ENCODE peak calls at places on chromosomes 4 and X, in four cellular contexts. Z is gastrocnemius medialis, B is heart left ventricle, G is body of pancreas. R is an unnamed sample.

GRCh38 chr4:177097291-177097690 is 212.4 kb upstream of the NEIL3 start:
- DNase-seq in Z (no peak), B (no peak), G (no peak), R (no peak)

GRCh38 chr4:78155616-78156105 is 98.5 kb downstream of the FRAS1 start:
- DNase-seq in Z (no peak), B (no peak), G (no peak), R (no peak)

GRCh38 chr4:153233761-153234371 is 29.6 kb downstream of the TRIM2 start:
- DNase-seq in Z (no peak), B (no peak), G (peak; percentile 42), R (peak; percentile 59)

GRCh38 chr4:45131020-45131419 is 404.7 kb upstream of the GNPDA2 start:
- DNase-seq in Z (no peak), B (no peak), G (no peak), R (no peak)

GRCh38 chr4:67549123-67549522 is 3.8 kb upstream of the CENPC start:
- DNase-seq in Z (no peak), B (no peak), G (no peak), R (no peak)

GRCh38 chr4:182513534-182514291 is 270.5 kb downstream of the TENM3 start:
- DNase-seq in Z (no peak), B (no peak), G (no peak), R (no peak)

GRCh38 chr4:29805245-29805644 is 914.9 kb upstream of the PCDH7 start:
- DNase-seq in Z (no peak), B (no peak), G (no peak), R (no peak)

GRCh38 chrX:110399497-110399896 is 40.8 kb downstream of the RTL9 start:
- DNase-seq in Z (no peak), B (no peak), G (no peak), R (no peak)

GRCh38 chr4:42733380-42733779 is 76.5 kb upstream of the ATP8A1 start:
- DNase-seq in Z (no peak), B (no peak), G (no peak), R (no peak)

GRCh38 chr4:82515705-82516104 is 46.1 kb downstream of the TMEM150C start:
- DNase-seq in Z (no peak), B (no peak), G (peak; percentile 34), R (peak; percentile 23)

GRCh38 chr4:77044458-77045124 is 31.2 kb downstream of the CCNI start:
- DNase-seq in Z (no peak), B (no peak), G (no peak), R (no peak)

GRCh38 chrX:108735680-108736508 is 469 bp downstream of the IRS4 start:
- DNase-seq in Z (no peak), B (no peak), G (no peak), R (no peak)

GRCh38 chr4:80186666-80187065 is 10.6 kb upstream of the PRDM8 start:
- DNase-seq in Z (no peak), B (no peak), G (no peak), R (no peak)

GRCh38 chr4:63788271-63788670 is 621.0 kb downstream of the TECRL start:
- DNase-seq in Z (no peak), B (no peak), G (no peak), R (no peak)

GRCh38 chr4:8920289-8920965 is 48.8 kb upstream of the HMX1 start:
- DNase-seq in Z (no peak), B (no peak), G (peak; percentile 7), R (peak; percentile 7)

GRCh38 chr4:169307581-169307980 is 36.8 kb upstream of the SH3RF1 start:
- DNase-seq in Z (no peak), B (no peak), G (no peak), R (no peak)

GRCh38 chr4:6991771-6992557 is 51.2 kb upstream of the TADA2B start:
- DNase-seq in Z (no peak), B (no peak), G (peak; percentile 62), R (peak; percentile 65)

GRCh38 chr4:166594326-166594946 is 639.9 kb downstream of the SPOCK3 start:
- DNase-seq in Z (no peak), B (no peak), G (peak; percentile 53), R (no peak)

GRCh38 chr4:38980903-38981676 is 51.1 kb downstream of the TMEM156 start:
- DNase-seq in Z (no peak), B (no peak), G (no peak), R (no peak)

GRCh38 chr4:84814100-84814750 is 152.3 kb downstream of the WDFY3 start:
- DNase-seq in Z (peak; percentile 61), B (no peak), G (peak; percentile 59), R (peak; percentile 47)

GRCh38 chrX:40111868-40112267 is 14.1 kb upstream of the BCOR start:
- DNase-seq in Z (no peak), B (no peak), G (no peak), R (no peak)

GRCh38 chrX:9663216-9663615 is 102.4 kb downstream of the GPR143 start:
- DNase-seq in Z (no peak), B (no peak), G (no peak), R (no peak)

GRCh38 chrX:11867610-11868345 is 109.7 kb downstream of the MSL3 start:
- DNase-seq in Z (no peak), B (no peak), G (no peak), R (no peak)

GRCh38 chr4:65561164-65561563 is 109.1 kb downstream of the EPHA5 start:
- DNase-seq in Z (no peak), B (no peak), G (no peak), R (no peak)

GRCh38 chr4:97367878-97368277 is 775.4 kb downstream of the STPG2 start:
- DNase-seq in Z (no peak), B (no peak), G (no peak), R (no peak)

GRCh38 chr4:109207060-109207459 is 95.4 kb downstream of the COL25A1 start:
- DNase-seq in Z (peak; percentile 12), B (no peak), G (no peak), R (no peak)

GRCh38 chr4:27068151-27068862 is 207.7 kb downstream of the STIM2 start:
- DNase-seq in Z (no peak), B (no peak), G (no peak), R (peak; percentile 14)

GRCh38 chr4:9812530-9813340 is 31.3 kb downstream of the DRD5 start:
- DNase-seq in Z (no peak), B (no peak), G (no peak), R (no peak)

GRCh38 chrX:45667666-45668065 is 467.0 kb upstream of the DIPK2B start:
- DNase-seq in Z (no peak), B (no peak), G (no peak), R (no peak)

GRCh38 chr4:153880983-153881382 is 92.1 kb upstream of the SFRP2 start:
- DNase-seq in Z (no peak), B (no peak), G (no peak), R (no peak)

GRCh38 chr4:101649790-101650450 is 140.6 kb upstream of the BANK1 start:
- DNase-seq in Z (no peak), B (no peak), G (no peak), R (peak; percentile 47)

GRCh38 chr4:6425911-6426310 is 46.5 kb downstream of the PPP2R2C start:
- DNase-seq in Z (no peak), B (no peak), G (no peak), R (no peak)

GRCh38 chr4:189802884-189803283 is 137.8 kb upstream of the FRG1 start:
- DNase-seq in Z (no peak), B (no peak), G (no peak), R (no peak)

DNA sequence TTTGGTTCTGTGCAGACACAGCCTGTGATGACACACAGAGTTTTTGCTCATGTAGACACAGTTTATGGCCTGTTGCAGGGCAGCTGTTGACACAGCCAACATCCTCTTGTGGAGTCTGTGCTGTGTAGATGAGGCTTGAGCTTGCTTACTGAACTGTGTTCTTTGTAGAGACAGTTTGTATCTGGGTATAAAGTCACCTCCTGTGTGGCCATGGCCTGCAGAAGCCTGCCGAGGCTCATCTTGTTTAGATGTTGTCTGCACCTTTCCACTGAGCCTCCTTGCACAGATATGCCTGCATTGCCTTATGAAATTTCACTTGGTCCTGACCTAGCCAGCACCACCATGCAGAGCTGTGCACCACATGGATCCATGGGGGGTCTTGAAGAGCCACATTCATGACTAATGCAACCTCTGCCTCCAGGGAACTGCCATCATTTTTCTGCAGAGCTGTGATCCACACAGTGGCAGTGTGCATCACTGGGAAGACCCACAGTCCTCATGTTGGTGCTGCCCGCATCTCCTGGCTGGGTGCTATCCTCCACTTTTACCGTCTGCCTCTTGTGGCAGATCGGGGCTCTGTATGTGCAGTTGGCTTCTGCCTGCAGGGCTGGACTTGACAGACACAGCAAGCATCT is 198.0 kb upstream of the MAMLD1 start:
- DNase-seq in Z (no peak), B (no peak), G (no peak), R (no peak)
- TF ChIP-seq CTCF in Z (no peak), B (no peak), G (no peak), R (no peak)

GRCh38 chrX:20080277-20080676 is 36.4 kb downstream of the MAP7D2 start:
- DNase-seq in Z (no peak), B (no peak), G (no peak), R (no peak)
- TF ChIP-seq POLR2A in Z (no peak), B (no peak), G (no peak), R (no peak)

DNA sequence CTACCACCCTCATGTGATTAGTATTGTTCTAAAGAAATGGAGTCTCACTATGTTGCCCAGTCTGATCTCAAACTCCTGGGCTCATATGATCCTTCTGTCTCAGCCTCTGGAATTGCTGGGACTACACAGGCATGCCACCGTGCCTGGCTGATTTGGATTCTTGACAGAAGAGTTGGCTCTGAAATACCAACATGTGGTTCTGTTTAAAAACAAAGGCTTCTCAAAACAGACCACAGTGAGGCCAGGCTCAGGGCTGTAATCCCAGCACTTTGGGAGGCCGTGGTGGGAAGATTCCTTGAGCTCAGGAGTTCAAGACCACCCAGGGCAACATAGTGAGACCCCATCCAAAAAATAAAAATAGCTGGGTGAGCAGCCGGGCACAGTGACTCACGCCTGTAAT is 126.7 kb downstream of the DHRSX start:
- DNase-seq in Z (no peak), B (no peak), G (no peak), R (peak; percentile 53)
- TF ChIP-seq CTCF in Z (no peak), B (no peak), G (no peak), R (no peak)

DNA sequence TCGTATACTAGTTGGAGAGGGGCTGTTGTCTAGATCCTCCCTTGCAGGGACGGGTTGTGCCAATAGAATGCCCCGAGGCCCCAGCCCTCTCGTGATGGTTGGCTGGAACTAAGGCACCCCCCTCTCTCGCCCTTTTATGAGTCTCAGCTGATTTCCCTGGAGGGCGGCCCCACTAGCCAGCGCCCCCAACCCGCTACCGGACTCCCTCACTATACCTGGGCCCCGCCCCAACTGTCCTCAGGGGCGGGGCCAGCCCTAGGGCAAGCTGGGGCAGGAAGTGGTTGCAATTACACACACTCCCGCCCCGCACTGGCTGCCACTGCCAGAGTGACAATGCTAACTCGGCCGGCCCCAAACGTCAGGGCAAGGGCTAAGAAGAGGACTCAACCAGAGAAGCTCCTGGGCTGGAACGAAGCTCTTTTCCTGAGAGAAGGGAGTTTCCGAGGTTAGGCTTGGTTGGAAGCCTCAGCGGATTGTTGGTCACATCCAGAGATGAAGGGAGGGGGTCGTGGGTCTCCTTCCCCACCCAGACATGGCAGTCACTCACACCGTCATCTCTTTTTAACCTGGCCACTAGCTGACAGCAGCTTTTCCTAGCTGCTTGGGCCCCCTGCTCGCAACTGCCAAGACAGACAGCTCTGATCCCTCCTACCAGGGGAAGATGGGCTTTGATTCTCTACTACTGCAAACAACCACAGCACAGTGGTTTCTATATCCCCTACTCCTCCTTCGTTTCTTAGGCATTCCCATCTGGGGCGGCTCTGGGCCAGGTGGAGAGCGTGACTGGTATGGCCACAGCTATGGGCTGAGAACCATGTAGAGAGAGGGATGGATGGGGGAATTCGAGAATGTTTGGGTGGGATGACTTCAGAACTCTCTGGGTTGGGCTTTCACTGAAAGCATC is 21.0 kb upstream of the BCORL1 start:
- DNase-seq in Z (no peak), B (peak; percentile 77), G (peak; percentile 80), R (peak; percentile 92)
- TF ChIP-seq POLR2A in Z (no peak), B (no peak), G (no peak), R (no peak)

GRCh38 chrX:23732704-23733103 is 10.4 kb downstream of the ACOT9 start:
- DNase-seq in Z (no peak), B (no peak), G (no peak), R (no peak)
- TF ChIP-seq CTCF in Z (no peak), B (no peak), G (no peak), R (no peak)

R was measured in lower leg skin.